ENCODE peak calls at places on chromosome 15, in seven cellular contexts. U is epithelial cell of proximal tubule, X is mesendoderm, E is MM.1S, Z is OCI-LY7, R is SK-N-SH, A is Karpas-422. P is an unnamed sample.

GRCh38 chr15:75727031-75727531 is 14.4 kb upstream of the CSPG4 start:
- DNase-seq in U (no peak), X (no peak), E (no peak), Z (no peak), R (no peak), A (no peak), P (no peak)

GRCh38 chr15:99386429-99386828 is 135.1 kb downstream of the LRRC28 start:
- DNase-seq in U (no peak), X (no peak), E (no peak), Z (no peak), R (no peak), A (no peak), P (no peak)

GRCh38 chr15:67828969-67829646 is 3.8 kb downstream of the SKOR1 start:
- DNase-seq in U (no peak), X (no peak), E (no peak), Z (no peak), R (no peak), A (no peak), P (no peak)

GRCh38 chr15:37931868-37932267 is 2.6 kb upstream of the TMCO5A start:
- DNase-seq in U (no peak), X (no peak), E (no peak), Z (no peak), R (no peak), A (no peak), P (no peak)

GRCh38 chr15:39497016-39497758 is 83.7 kb upstream of the THBS1 start:
- DNase-seq in U (no peak), X (no peak), E (no peak), Z (no peak), R (no peak), A (no peak), P (peak)

GRCh38 chr15:64619880-64620839 is 155.2 kb downstream of the RBPMS2 start:
- DNase-seq in U (no peak), X (no peak), E (no peak), Z (no peak), R (no peak), A (peak), P (no peak)

GRCh38 chr15:67186226-67186649 is 68.2 kb downstream of the AAGAB start:
- DNase-seq in U (no peak), X (no peak), E (no peak), Z (no peak), R (no peak), A (no peak), P (peak)

GRCh38 chr15:67193223-67194009 is 61.0 kb downstream of the AAGAB start:
- DNase-seq in U (no peak), X (no peak), E (no peak), Z (no peak), R (no peak), A (no peak), P (no peak)

GRCh38 chr15:39396979-39397615 is 183.8 kb upstream of the THBS1 start:
- DNase-seq in U (no peak), X (no peak), E (no peak), Z (no peak), R (no peak), A (no peak), P (no peak)

GRCh38 chr15:63059573-63060216 is 17.1 kb downstream of the TPM1 start:
- DNase-seq in U (no peak), X (no peak), E (no peak), Z (no peak), R (no peak), A (no peak), P (no peak)

GRCh38 chr15:76840830-76841460 is 64.2 kb downstream of the SCAPER start:
- DNase-seq in U (no peak), X (peak), E (peak), Z (peak), R (peak), A (peak), P (peak)

GRCh38 chr15:35963316-35963715 is 417.4 kb upstream of the DPH6 start:
- DNase-seq in U (no peak), X (no peak), E (no peak), Z (no peak), R (no peak), A (no peak), P (no peak)

GRCh38 chr15:57418640-57419039 is 42.3 kb downstream of the CGNL1 start:
- DNase-seq in U (peak), X (no peak), E (no peak), Z (no peak), R (no peak), A (no peak), P (no peak)

GRCh38 chr15:62969442-62970089 is 73.0 kb upstream of the TPM1 start:
- DNase-seq in U (no peak), X (peak), E (no peak), Z (no peak), R (no peak), A (no peak), P (no peak)

GRCh38 chr15:85581495-85581894 is 201.1 kb downstream of the AKAP13 start:
- DNase-seq in U (no peak), X (no peak), E (no peak), Z (peak), R (no peak), A (no peak), P (peak)

GRCh38 chr15:33860749-33861148 is 107.5 kb upstream of the CHRM5 start:
- DNase-seq in U (no peak), X (peak), E (no peak), Z (no peak), R (no peak), A (no peak), P (no peak)

DNA sequence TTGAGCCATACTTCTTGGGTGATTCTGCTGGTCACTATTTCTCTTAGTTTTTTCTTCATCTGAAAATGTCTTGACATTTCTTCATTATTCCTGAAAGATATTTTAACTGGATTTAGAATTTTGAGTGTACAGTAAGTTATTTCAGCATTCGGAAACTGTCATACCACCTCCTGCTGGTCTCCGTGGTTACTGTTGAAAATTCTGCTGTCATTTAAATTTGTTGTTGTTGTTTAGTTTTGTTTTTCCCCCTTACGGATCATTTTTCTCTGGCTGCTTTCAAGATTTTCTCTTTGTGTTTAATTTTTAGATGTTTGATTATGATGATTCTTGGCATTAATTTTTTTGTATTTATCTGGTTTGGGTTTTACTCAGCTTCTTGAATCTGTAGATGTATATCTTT is 100.5 kb downstream of the CHRNA7 start:
- DNase-seq in U (no peak), X (no peak), E (no peak), Z (no peak), R (no peak), A (no peak), P (no peak)
- H3K4me3 ChIP-seq in U (no peak), X (no peak), E (no peak), Z (no peak), R (no peak), A (no peak), P (no peak)

GRCh38 chr15:92959219-92959618 is 59.1 kb downstream of the CHD2 start:
- DNase-seq in U (no peak), X (no peak), E (no peak), Z (no peak), R (no peak), A (no peak), P (no peak)
- H3K4me3 ChIP-seq in U (no peak), X (no peak), E (no peak), Z (no peak), R (no peak), A (no peak), P (no peak)

GRCh38 chr15:48459571-48460461 is 128.6 kb downstream of the DUT start:
- DNase-seq in U (no peak), X (no peak), E (no peak), Z (no peak), R (no peak), A (peak), P (no peak)

GRCh38 chr15:48466825-48467224 is 135.6 kb downstream of the DUT start:
- DNase-seq in U (peak), X (no peak), E (no peak), Z (no peak), R (no peak), A (peak), P (no peak)

GRCh38 chr15:48465410-48465809 is 134.2 kb downstream of the DUT start:
- DNase-seq in U (no peak), X (no peak), E (no peak), Z (no peak), R (no peak), A (no peak), P (no peak)

GRCh38 chr15:48462688-48463087 is 131.5 kb downstream of the DUT start:
- DNase-seq in U (no peak), X (no peak), E (no peak), Z (no peak), R (no peak), A (no peak), P (no peak)

GRCh38 chr15:48463366-48463880 is 132.2 kb downstream of the DUT start:
- DNase-seq in U (no peak), X (no peak), E (no peak), Z (no peak), R (no peak), A (no peak), P (no peak)
- H3K4me3 ChIP-seq in U (no peak), X (no peak), E (no peak), Z (no peak), R (no peak), A (no peak), P (no peak)

GRCh38 chr15:82646250-82647044 is 716 bp downstream of the CPEB1 start:
- DNase-seq in U (no peak), X (peak), E (no peak), Z (no peak), R (no peak), A (no peak), P (no peak)
- H3K4me3 ChIP-seq in U (peak), X (no peak), E (no peak), Z (no peak), R (no peak), A (no peak), P (peak)

GRCh38 chr15:70093070-70093469 is 4.6 kb downstream of the TLE3 start:
- DNase-seq in U (no peak), X (peak), E (no peak), Z (no peak), R (no peak), A (no peak), P (no peak)
- H3K4me3 ChIP-seq in U (no peak), X (no peak), E (no peak), Z (no peak), R (no peak), A (no peak), P (no peak)

GRCh38 chr15:59369597-59369996 is 3.1 kb downstream of the MYO1E start:
- DNase-seq in U (no peak), X (no peak), E (no peak), Z (no peak), R (no peak), A (no peak), P (no peak)
- H3K4me3 ChIP-seq in U (peak), X (no peak), E (no peak), Z (no peak), R (no peak), A (no peak), P (no peak)